ENCODE peak calls at places on chromosomes 6 and 20, in nine cellular contexts. One of them, this sample, is unnamed.

GRCh38 chr20:64138276-64138815 is 25.9 kb upstream of the MYT1 start:
- DNase-seq in kidney: peak; percentile 28
- DNase-seq in amygdala: no peak
- DNase-seq in mucosa of descending colon: no peak
- DNase-seq in stimulated activated CD8-positive, alpha-beta memory T cell treated with anti-CD3 and anti-CD28 coated beads, Interleukin-7, amount 100 ng/mL, for 1 hour: no peak
- DNase-seq in progenitor cell of endocrine pancreas: no peak
- DNase-seq in heart right ventricle: no peak
- DNase-seq in Peyer's patch: no peak
- DNase-seq in type B pancreatic cell: no peak
- DNase-seq in this sample: no peak

GRCh38 chr6:71258078-71258866 is 30.3 kb upstream of the OGFRL1 start:
- DNase-seq in progenitor cell of endocrine pancreas: no peak
- DNase-seq in kidney: no peak
- DNase-seq in Peyer's patch: no peak
- DNase-seq in stimulated activated CD8-positive, alpha-beta memory T cell treated with anti-CD3 and anti-CD28 coated beads, Interleukin-7, amount 100 ng/mL, for 1 hour: no peak
- DNase-seq in heart right ventricle: no peak
- DNase-seq in mucosa of descending colon: no peak
- DNase-seq in amygdala: no peak
- DNase-seq in type B pancreatic cell: no peak
- DNase-seq in this sample: no peak

GRCh38 chr6:166041277-166041676 is 126.4 kb downstream of the TBXT start:
- DNase-seq in Peyer's patch: no peak
- DNase-seq in heart right ventricle: no peak
- DNase-seq in amygdala: no peak
- DNase-seq in stimulated activated CD8-positive, alpha-beta memory T cell treated with anti-CD3 and anti-CD28 coated beads, Interleukin-7, amount 100 ng/mL, for 1 hour: no peak
- DNase-seq in progenitor cell of endocrine pancreas: no peak
- DNase-seq in type B pancreatic cell: no peak
- DNase-seq in mucosa of descending colon: no peak
- DNase-seq in kidney: no peak
- DNase-seq in this sample: no peak

GRCh38 chr6:123064038-123064437 is 68.0 kb downstream of the CLVS2 start:
- DNase-seq in stimulated activated CD8-positive, alpha-beta memory T cell treated with anti-CD3 and anti-CD28 coated beads, Interleukin-7, amount 100 ng/mL, for 1 hour: no peak
- DNase-seq in Peyer's patch: no peak
- DNase-seq in heart right ventricle: no peak
- DNase-seq in progenitor cell of endocrine pancreas: no peak
- DNase-seq in mucosa of descending colon: no peak
- DNase-seq in amygdala: no peak
- DNase-seq in type B pancreatic cell: no peak
- DNase-seq in kidney: no peak
- DNase-seq in this sample: no peak

GRCh38 chr6:116405663-116406329 is 35.0 kb downstream of the DSE start:
- DNase-seq in mucosa of descending colon: no peak
- DNase-seq in heart right ventricle: no peak
- DNase-seq in stimulated activated CD8-positive, alpha-beta memory T cell treated with anti-CD3 and anti-CD28 coated beads, Interleukin-7, amount 100 ng/mL, for 1 hour: no peak
- DNase-seq in amygdala: no peak
- DNase-seq in progenitor cell of endocrine pancreas: no peak
- DNase-seq in Peyer's patch: no peak
- DNase-seq in kidney: no peak
- DNase-seq in type B pancreatic cell: no peak
- DNase-seq in this sample: peak; percentile 79

GRCh38 chr20:2920473-2920872 is 47.2 kb downstream of the PTPRA start:
- DNase-seq in amygdala: no peak
- DNase-seq in mucosa of descending colon: no peak
- DNase-seq in progenitor cell of endocrine pancreas: no peak
- DNase-seq in heart right ventricle: no peak
- DNase-seq in stimulated activated CD8-positive, alpha-beta memory T cell treated with anti-CD3 and anti-CD28 coated beads, Interleukin-7, amount 100 ng/mL, for 1 hour: no peak
- DNase-seq in type B pancreatic cell: no peak
- DNase-seq in kidney: no peak
- DNase-seq in Peyer's patch: no peak
- DNase-seq in this sample: no peak

GRCh38 chr6:161434331-161434730 is 160.5 kb upstream of the AGPAT4 start:
- DNase-seq in type B pancreatic cell: no peak
- DNase-seq in heart right ventricle: no peak
- DNase-seq in stimulated activated CD8-positive, alpha-beta memory T cell treated with anti-CD3 and anti-CD28 coated beads, Interleukin-7, amount 100 ng/mL, for 1 hour: no peak
- DNase-seq in progenitor cell of endocrine pancreas: no peak
- DNase-seq in Peyer's patch: no peak
- DNase-seq in amygdala: no peak
- DNase-seq in mucosa of descending colon: no peak
- DNase-seq in kidney: no peak
- DNase-seq in this sample: peak; percentile 59

GRCh38 chr20:2108987-2109386 is 7.4 kb downstream of the STK35 start:
- DNase-seq in kidney: no peak
- DNase-seq in heart right ventricle: no peak
- DNase-seq in type B pancreatic cell: no peak
- DNase-seq in Peyer's patch: no peak
- DNase-seq in stimulated activated CD8-positive, alpha-beta memory T cell treated with anti-CD3 and anti-CD28 coated beads, Interleukin-7, amount 100 ng/mL, for 1 hour: no peak
- DNase-seq in progenitor cell of endocrine pancreas: no peak
- DNase-seq in mucosa of descending colon: no peak
- DNase-seq in amygdala: no peak
- DNase-seq in this sample: peak; percentile 66

GRCh38 chr6:39887692-39888450 is 46.4 kb downstream of the MOCS1 start:
- DNase-seq in Peyer's patch: no peak
- DNase-seq in mucosa of descending colon: peak; percentile 64
- DNase-seq in amygdala: peak; percentile 47
- DNase-seq in stimulated activated CD8-positive, alpha-beta memory T cell treated with anti-CD3 and anti-CD28 coated beads, Interleukin-7, amount 100 ng/mL, for 1 hour: no peak
- DNase-seq in progenitor cell of endocrine pancreas: peak; percentile 21
- DNase-seq in heart right ventricle: peak; percentile 80
- DNase-seq in kidney: peak; percentile 95
- DNase-seq in type B pancreatic cell: no peak
- DNase-seq in this sample: peak; percentile 93

GRCh38 chr20:57025261-57025660 is 241.2 kb downstream of the BMP7 start:
- DNase-seq in progenitor cell of endocrine pancreas: no peak
- DNase-seq in stimulated activated CD8-positive, alpha-beta memory T cell treated with anti-CD3 and anti-CD28 coated beads, Interleukin-7, amount 100 ng/mL, for 1 hour: no peak
- DNase-seq in amygdala: no peak
- DNase-seq in Peyer's patch: no peak
- DNase-seq in kidney: no peak
- DNase-seq in heart right ventricle: no peak
- DNase-seq in mucosa of descending colon: no peak
- DNase-seq in type B pancreatic cell: no peak
- DNase-seq in this sample: no peak

GRCh38 chr6:39821739-39822532 is 29.8 kb downstream of the DAAM2 start:
- DNase-seq in mucosa of descending colon: no peak
- DNase-seq in type B pancreatic cell: no peak
- DNase-seq in heart right ventricle: peak; percentile 59
- DNase-seq in amygdala: peak; percentile 39
- DNase-seq in Peyer's patch: no peak
- DNase-seq in stimulated activated CD8-positive, alpha-beta memory T cell treated with anti-CD3 and anti-CD28 coated beads, Interleukin-7, amount 100 ng/mL, for 1 hour: no peak
- DNase-seq in kidney: no peak
- DNase-seq in progenitor cell of endocrine pancreas: no peak
- DNase-seq in this sample: no peak

GRCh38 chr6:129863664-129864063 is 2.5 kb upstream of the TMEM244 start:
- DNase-seq in mucosa of descending colon: no peak
- DNase-seq in amygdala: no peak
- DNase-seq in heart right ventricle: no peak
- DNase-seq in Peyer's patch: no peak
- DNase-seq in type B pancreatic cell: no peak
- DNase-seq in kidney: no peak
- DNase-seq in progenitor cell of endocrine pancreas: no peak
- DNase-seq in stimulated activated CD8-positive, alpha-beta memory T cell treated with anti-CD3 and anti-CD28 coated beads, Interleukin-7, amount 100 ng/mL, for 1 hour: no peak
- DNase-seq in this sample: peak; percentile 47

GRCh38 chr20:8749986-8750385 is 318.9 kb upstream of the PLCB4 start:
- DNase-seq in progenitor cell of endocrine pancreas: no peak
- DNase-seq in amygdala: no peak
- DNase-seq in mucosa of descending colon: no peak
- DNase-seq in Peyer's patch: no peak
- DNase-seq in stimulated activated CD8-positive, alpha-beta memory T cell treated with anti-CD3 and anti-CD28 coated beads, Interleukin-7, amount 100 ng/mL, for 1 hour: no peak
- DNase-seq in type B pancreatic cell: no peak
- DNase-seq in kidney: no peak
- DNase-seq in heart right ventricle: no peak
- DNase-seq in this sample: peak; percentile 43

GRCh38 chr20:10708342-10709185 is 34.8 kb upstream of the JAG1 start:
- DNase-seq in heart right ventricle: no peak
- DNase-seq in kidney: no peak
- DNase-seq in mucosa of descending colon: no peak
- DNase-seq in Peyer's patch: no peak
- DNase-seq in progenitor cell of endocrine pancreas: no peak
- DNase-seq in type B pancreatic cell: no peak
- DNase-seq in amygdala: no peak
- DNase-seq in stimulated activated CD8-positive, alpha-beta memory T cell treated with anti-CD3 and anti-CD28 coated beads, Interleukin-7, amount 100 ng/mL, for 1 hour: no peak
- DNase-seq in this sample: peak; percentile 38

GRCh38 chr6:74603676-74604075 is 602.2 kb downstream of the COL12A1 start:
- DNase-seq in progenitor cell of endocrine pancreas: no peak
- DNase-seq in heart right ventricle: no peak
- DNase-seq in type B pancreatic cell: no peak
- DNase-seq in stimulated activated CD8-positive, alpha-beta memory T cell treated with anti-CD3 and anti-CD28 coated beads, Interleukin-7, amount 100 ng/mL, for 1 hour: no peak
- DNase-seq in amygdala: no peak
- DNase-seq in mucosa of descending colon: no peak
- DNase-seq in Peyer's patch: no peak
- DNase-seq in kidney: no peak
- DNase-seq in this sample: no peak

GRCh38 chr20:48295966-48296421 is 510.7 kb upstream of the SULF2 start:
- DNase-seq in Peyer's patch: no peak
- DNase-seq in amygdala: no peak
- DNase-seq in type B pancreatic cell: no peak
- DNase-seq in progenitor cell of endocrine pancreas: no peak
- DNase-seq in mucosa of descending colon: no peak
- DNase-seq in stimulated activated CD8-positive, alpha-beta memory T cell treated with anti-CD3 and anti-CD28 coated beads, Interleukin-7, amount 100 ng/mL, for 1 hour: no peak
- DNase-seq in kidney: no peak
- DNase-seq in heart right ventricle: no peak
- DNase-seq in this sample: peak; percentile 23

GRCh38 chr20:38229376-38230252 is 30.9 kb downstream of the KIAA1755 start:
- DNase-seq in amygdala: no peak
- DNase-seq in type B pancreatic cell: no peak
- DNase-seq in heart right ventricle: no peak
- DNase-seq in kidney: no peak
- DNase-seq in Peyer's patch: no peak
- DNase-seq in stimulated activated CD8-positive, alpha-beta memory T cell treated with anti-CD3 and anti-CD28 coated beads, Interleukin-7, amount 100 ng/mL, for 1 hour: no peak
- DNase-seq in progenitor cell of endocrine pancreas: no peak
- DNase-seq in mucosa of descending colon: no peak
- DNase-seq in this sample: no peak